ENCODE peak calls at places on chromosomes 5 and 9, in seven cellular contexts. One of them, this sample, is unnamed.

GRCh38 chr9:7479300-7479699 is 320.3 kb downstream of the DMAC1 start:
- DNase-seq in right cardiac atrium: no peak
- DNase-seq in tibial artery: no peak
- DNase-seq in spleen: no peak
- DNase-seq in tibial nerve: no peak
- DNase-seq in dorsolateral prefrontal cortex: no peak
- DNase-seq in brain microvascular endothelial cell: no peak
- DNase-seq in this sample: no peak

GRCh38 chr5:167570431-167570830 is 721.0 kb upstream of the WWC1 start:
- DNase-seq in right cardiac atrium: no peak
- DNase-seq in brain microvascular endothelial cell: no peak
- DNase-seq in spleen: no peak
- DNase-seq in tibial nerve: no peak
- DNase-seq in tibial artery: no peak
- DNase-seq in dorsolateral prefrontal cortex: no peak
- DNase-seq in this sample: no peak

GRCh38 chr9:136644343-136644592 is 18.4 kb upstream of the EGFL7 start:
- DNase-seq in spleen: no peak
- DNase-seq in tibial nerve: no peak
- DNase-seq in right cardiac atrium: peak; percentile 97
- DNase-seq in brain microvascular endothelial cell: no peak
- DNase-seq in tibial artery: peak; percentile 87
- DNase-seq in dorsolateral prefrontal cortex: no peak
- DNase-seq in this sample: peak; percentile 91

GRCh38 chr9:132408521-132408920 is 1.5 kb upstream of the CFAP77 start:
- DNase-seq in spleen: no peak
- DNase-seq in dorsolateral prefrontal cortex: no peak
- DNase-seq in right cardiac atrium: peak; percentile 80
- DNase-seq in brain microvascular endothelial cell: no peak
- DNase-seq in tibial nerve: no peak
- DNase-seq in tibial artery: no peak
- DNase-seq in this sample: no peak

GRCh38 chr5:96219580-96220281 is 213.3 kb downstream of the PCSK1 start:
- DNase-seq in tibial artery: no peak
- DNase-seq in spleen: no peak
- DNase-seq in tibial nerve: no peak
- DNase-seq in brain microvascular endothelial cell: peak; percentile 74
- DNase-seq in right cardiac atrium: no peak
- DNase-seq in dorsolateral prefrontal cortex: no peak
- DNase-seq in this sample: peak; percentile 78

GRCh38 chr5:35477321-35477720 is 140.3 kb upstream of the SPEF2 start:
- DNase-seq in right cardiac atrium: no peak
- DNase-seq in dorsolateral prefrontal cortex: no peak
- DNase-seq in spleen: no peak
- DNase-seq in tibial artery: no peak
- DNase-seq in brain microvascular endothelial cell: no peak
- DNase-seq in tibial nerve: no peak
- DNase-seq in this sample: no peak

GRCh38 chr5:38208782-38209378 is 49.5 kb upstream of the EGFLAM start:
- DNase-seq in right cardiac atrium: no peak
- DNase-seq in tibial nerve: no peak
- DNase-seq in dorsolateral prefrontal cortex: no peak
- DNase-seq in spleen: no peak
- DNase-seq in brain microvascular endothelial cell: peak; percentile 52
- DNase-seq in tibial artery: no peak
- DNase-seq in this sample: peak; percentile 13

GRCh38 chr9:137161558-137162483 is 8.0 kb downstream of the LRRC26 start:
- DNase-seq in tibial artery: no peak
- DNase-seq in brain microvascular endothelial cell: no peak
- DNase-seq in right cardiac atrium: peak; percentile 41
- DNase-seq in tibial nerve: no peak
- DNase-seq in spleen: no peak
- DNase-seq in dorsolateral prefrontal cortex: no peak
- DNase-seq in this sample: no peak

GRCh38 chr9:118362123-118362522 is 657.9 kb downstream of the TLR4 start:
- DNase-seq in tibial artery: no peak
- DNase-seq in dorsolateral prefrontal cortex: no peak
- DNase-seq in brain microvascular endothelial cell: no peak
- DNase-seq in spleen: no peak
- DNase-seq in tibial nerve: no peak
- DNase-seq in right cardiac atrium: no peak
- DNase-seq in this sample: peak; percentile 24

GRCh38 chr5:56525117-56525516 is 290.2 kb upstream of the MAP3K1 start:
- DNase-seq in brain microvascular endothelial cell: peak; percentile 54
- DNase-seq in spleen: no peak
- DNase-seq in dorsolateral prefrontal cortex: no peak
- DNase-seq in right cardiac atrium: no peak
- DNase-seq in tibial nerve: no peak
- DNase-seq in tibial artery: no peak
- DNase-seq in this sample: peak; percentile 34

GRCh38 chr5:149932445-149933350 is 11.9 kb downstream of the PDE6A start:
- DNase-seq in tibial nerve: no peak
- DNase-seq in brain microvascular endothelial cell: no peak
- DNase-seq in dorsolateral prefrontal cortex: no peak
- DNase-seq in right cardiac atrium: peak; percentile 58
- DNase-seq in spleen: peak; percentile 77
- DNase-seq in tibial artery: no peak
- DNase-seq in this sample: peak; percentile 81

GRCh38 chr5:103582364-103582763 is 19.8 kb upstream of the NUDT12 start:
- DNase-seq in spleen: no peak
- DNase-seq in brain microvascular endothelial cell: peak; percentile 54
- DNase-seq in right cardiac atrium: no peak
- DNase-seq in dorsolateral prefrontal cortex: no peak
- DNase-seq in tibial nerve: no peak
- DNase-seq in tibial artery: no peak
- DNase-seq in this sample: peak; percentile 22

GRCh38 chr9:76818271-76818670 is 54.0 kb downstream of the PCA3 start:
- DNase-seq in tibial artery: peak; percentile 87
- DNase-seq in spleen: no peak
- DNase-seq in tibial nerve: no peak
- DNase-seq in right cardiac atrium: peak; percentile 75
- DNase-seq in dorsolateral prefrontal cortex: peak; percentile 90
- DNase-seq in brain microvascular endothelial cell: peak; percentile 99
- DNase-seq in this sample: peak; percentile 92

GRCh38 chr9:95273369-95274051 is 44.0 kb downstream of the FANCC start:
- DNase-seq in spleen: no peak
- DNase-seq in tibial nerve: no peak
- DNase-seq in dorsolateral prefrontal cortex: no peak
- DNase-seq in brain microvascular endothelial cell: no peak
- DNase-seq in tibial artery: no peak
- DNase-seq in right cardiac atrium: no peak
- DNase-seq in this sample: no peak

GRCh38 chr5:170746952-170747340 is 36.6 kb upstream of the GABRP start:
- DNase-seq in tibial artery: no peak
- DNase-seq in brain microvascular endothelial cell: no peak
- DNase-seq in dorsolateral prefrontal cortex: no peak
- DNase-seq in right cardiac atrium: no peak
- DNase-seq in tibial nerve: no peak
- DNase-seq in spleen: no peak
- DNase-seq in this sample: no peak

GRCh38 chr5:119301210-119301609 is 54.6 kb upstream of the TNFAIP8 start:
- DNase-seq in dorsolateral prefrontal cortex: no peak
- DNase-seq in brain microvascular endothelial cell: no peak
- DNase-seq in tibial artery: no peak
- DNase-seq in tibial nerve: no peak
- DNase-seq in spleen: no peak
- DNase-seq in right cardiac atrium: no peak
- DNase-seq in this sample: no peak

DNA sequence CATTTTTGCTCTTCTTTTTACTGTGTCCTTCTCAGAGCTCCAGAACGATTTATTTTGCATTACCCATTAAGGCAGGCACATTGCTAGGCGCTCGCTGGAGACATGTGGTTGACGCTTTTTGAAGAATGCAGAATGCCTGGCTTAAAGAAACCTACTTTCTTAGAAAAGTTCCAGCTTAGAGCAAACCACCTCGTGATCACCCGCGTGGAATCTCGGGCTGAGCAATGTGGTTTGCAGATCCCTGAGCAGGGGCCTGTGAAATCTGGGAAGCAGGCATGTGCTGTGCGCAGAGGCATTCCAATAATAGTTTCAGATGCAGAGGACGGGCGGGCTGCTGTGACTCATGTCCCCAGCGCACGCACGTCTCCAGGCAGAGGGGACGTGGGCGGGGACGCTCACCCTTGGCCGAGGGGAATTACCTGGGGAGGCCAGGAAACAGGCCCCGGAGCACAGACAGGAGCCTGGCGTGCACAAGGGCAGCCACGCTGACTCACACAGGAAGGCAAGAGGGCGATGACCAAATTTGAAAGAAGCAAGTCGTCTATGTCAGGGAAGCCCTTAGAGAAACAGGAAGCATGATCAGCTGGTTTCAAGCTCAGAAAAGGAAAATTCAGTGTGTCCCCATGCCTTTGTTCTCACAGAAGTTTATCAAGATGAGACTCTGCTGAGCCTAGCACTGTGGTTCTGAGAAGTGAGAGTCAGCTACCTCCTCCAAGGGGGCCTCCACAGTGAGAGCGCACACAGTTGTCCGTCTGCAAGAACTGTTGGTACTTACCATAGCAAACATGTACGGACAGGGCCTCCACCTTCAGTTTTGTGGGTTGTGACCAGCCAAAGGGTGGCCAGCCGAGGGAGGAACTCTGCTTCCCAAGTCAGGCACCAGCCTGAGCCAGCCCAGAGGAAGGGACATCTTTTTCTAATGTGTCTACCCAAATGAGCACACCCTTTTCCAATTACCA is 218.6 kb downstream of the PIK3R1 start:
- DNase-seq in right cardiac atrium: peak; percentile 90
- DNase-seq in spleen: peak; percentile 95
- DNase-seq in tibial nerve: peak; percentile 54
- DNase-seq in brain microvascular endothelial cell: peak; percentile 97
- DNase-seq in tibial artery: peak; percentile 86
- DNase-seq in dorsolateral prefrontal cortex: peak; percentile 87
- DNase-seq in this sample: peak; percentile 94
- H3K4me3 ChIP-seq in right cardiac atrium: no peak overlapping the region
- H3K4me3 ChIP-seq in spleen: no peak overlapping the region
- H3K4me3 ChIP-seq in tibial nerve: no peak overlapping the region
- H3K4me3 ChIP-seq in brain microvascular endothelial cell: no peak overlapping the region
- H3K4me3 ChIP-seq in tibial artery: no peak overlapping the region
- H3K4me3 ChIP-seq in dorsolateral prefrontal cortex: no peak overlapping the region
- H3K4me3 ChIP-seq in this sample: no peak overlapping the region

DNA sequence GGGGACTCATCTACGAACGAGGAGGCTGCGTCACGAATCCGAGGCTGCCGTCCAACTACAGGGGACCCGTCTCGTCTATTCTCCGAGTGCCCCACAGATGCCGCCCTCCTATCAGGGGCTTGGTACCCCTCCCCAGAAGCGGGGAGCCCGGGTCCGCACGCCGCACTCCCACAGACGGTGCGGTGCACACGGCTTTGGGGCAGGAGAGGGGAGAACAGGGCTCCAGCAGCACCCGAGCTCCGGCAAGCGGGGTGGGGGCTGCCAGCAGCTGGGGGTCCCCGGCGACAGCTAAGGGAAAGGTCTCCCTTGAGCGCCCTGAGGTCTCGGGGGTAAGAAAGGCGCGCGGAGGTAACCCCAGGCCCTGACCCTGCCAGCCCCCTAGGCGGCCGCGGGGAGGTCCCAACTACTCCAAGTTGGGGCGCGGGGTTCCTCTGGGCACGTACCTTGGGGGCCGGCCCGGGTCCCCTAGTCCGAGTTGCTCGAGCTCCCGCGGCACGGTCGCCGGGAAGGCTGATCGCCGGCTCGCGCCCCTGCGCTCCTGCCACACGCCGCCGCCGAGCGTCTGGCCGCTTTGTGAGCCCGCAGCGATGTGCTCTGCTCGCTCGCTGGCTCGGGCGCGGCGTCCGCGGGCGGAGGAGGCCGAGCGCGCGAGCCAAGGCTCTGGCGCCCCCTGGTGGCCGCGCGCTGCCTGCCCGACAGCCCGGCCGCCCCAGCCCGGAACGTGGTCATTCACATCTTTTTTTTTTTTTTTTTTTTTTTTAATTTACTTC is at the start of gene SPOCK1:
- DNase-seq in tibial nerve: peak; percentile 62
- DNase-seq in tibial artery: peak; percentile 60
- DNase-seq in dorsolateral prefrontal cortex: peak; percentile 82
- DNase-seq in brain microvascular endothelial cell: peak; percentile 47
- DNase-seq in right cardiac atrium: peak; percentile 94
- DNase-seq in spleen: peak; percentile 87
- DNase-seq in this sample: peak; percentile 84
- H3K27me3 ChIP-seq in tibial nerve: peaks cover 14% of the 10 kb centered on the region
- H3K27me3 ChIP-seq in tibial artery: no peaks in the 10 kb centered on the region
- H3K27me3 ChIP-seq in dorsolateral prefrontal cortex: no peaks in the 10 kb centered on the region
- H3K27me3 ChIP-seq in brain microvascular endothelial cell: peaks cover 9% of the 10 kb centered on the region
- H3K27me3 ChIP-seq in right cardiac atrium: no peaks in the 10 kb centered on the region
- H3K27me3 ChIP-seq in spleen: peaks cover 58% of the 10 kb centered on the region
- H3K27me3 ChIP-seq in this sample: no peaks in the 10 kb centered on the region

DNA sequence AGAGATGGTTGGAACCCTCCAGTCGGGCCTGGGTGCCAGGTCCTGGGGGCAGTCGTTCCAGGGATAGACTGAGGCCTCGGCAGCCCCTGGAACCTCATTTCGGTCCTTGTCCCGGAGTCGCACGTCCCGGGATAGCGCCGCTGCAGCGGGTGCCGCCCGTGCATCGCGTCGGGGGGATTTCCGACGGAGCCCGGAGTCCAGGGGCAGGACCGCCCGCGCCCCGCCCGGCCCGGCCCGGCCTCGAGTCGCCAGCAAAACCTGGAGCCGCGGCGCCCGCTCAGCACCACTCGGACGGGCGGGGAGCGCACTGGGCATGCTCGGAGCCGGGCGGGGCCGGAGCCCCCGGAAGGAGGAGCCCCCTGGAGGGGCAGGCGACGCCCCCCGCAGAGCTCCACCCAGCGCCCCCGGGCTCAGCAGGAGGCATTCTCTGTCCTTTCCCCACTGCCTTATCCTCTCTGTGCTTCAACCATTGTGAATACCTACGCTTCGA is 1.6 kb upstream of the PTPN3 start:
- DNase-seq in brain microvascular endothelial cell: no peak
- DNase-seq in spleen: no peak
- DNase-seq in tibial artery: peak; percentile 46
- DNase-seq in dorsolateral prefrontal cortex: peak; percentile 52
- DNase-seq in tibial nerve: no peak
- DNase-seq in right cardiac atrium: peak; percentile 88
- DNase-seq in this sample: peak; percentile 73
- H3K4me3 ChIP-seq in brain microvascular endothelial cell: peak overlapping the region; percentile 36
- H3K4me3 ChIP-seq in spleen: peak overlapping the region; percentile 15
- H3K4me3 ChIP-seq in tibial artery: peak overlapping the region; percentile 65
- H3K4me3 ChIP-seq in dorsolateral prefrontal cortex: peak overlapping the region; percentile 44
- H3K4me3 ChIP-seq in tibial nerve: peak overlapping the region; percentile 6
- H3K4me3 ChIP-seq in right cardiac atrium: peak overlapping the region; percentile 23
- H3K4me3 ChIP-seq in this sample: peak overlapping the region; percentile 33

DNA sequence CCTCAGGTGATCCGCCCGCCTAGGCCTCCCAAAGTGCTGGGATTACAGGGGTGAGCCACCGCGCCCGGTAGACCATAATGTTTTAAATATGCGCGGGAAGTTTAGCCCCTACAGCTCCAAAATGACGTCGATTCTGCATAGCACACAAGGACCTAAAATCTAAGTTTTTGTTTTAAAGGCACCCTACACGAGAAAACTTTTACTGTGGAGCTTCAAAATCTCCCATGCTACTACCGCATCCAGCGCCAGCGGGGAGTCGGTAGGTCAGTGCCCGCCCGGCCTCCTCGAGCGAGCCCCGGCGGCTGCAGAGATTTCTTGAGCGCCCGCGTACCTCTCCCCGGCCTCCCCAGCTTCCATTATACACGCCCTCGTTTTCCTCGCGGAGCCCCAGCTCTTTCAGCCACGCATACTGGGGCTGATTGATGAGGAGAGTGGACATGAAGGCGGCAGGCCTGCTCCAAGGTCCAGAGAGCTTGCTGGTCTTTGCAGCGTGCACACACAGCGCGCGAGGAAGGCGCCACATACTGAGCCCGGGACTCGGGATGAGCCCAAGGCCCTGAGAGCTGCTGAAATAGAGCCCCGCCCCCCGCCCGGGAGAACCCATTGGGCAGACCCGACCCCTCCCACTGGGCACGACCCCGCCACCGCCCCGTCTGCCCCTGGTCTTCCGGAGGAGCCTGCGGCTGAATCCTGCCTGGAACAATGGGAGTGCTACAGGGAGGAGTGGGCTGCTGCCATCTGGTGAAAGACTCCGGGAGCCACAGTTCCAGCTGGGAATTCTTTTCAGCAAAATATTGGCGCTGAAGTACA is at the start of gene ALDH7A1:
- DNase-seq in tibial artery: peak; percentile 92
- DNase-seq in dorsolateral prefrontal cortex: peak; percentile 87
- DNase-seq in tibial nerve: peak; percentile 83
- DNase-seq in right cardiac atrium: peak; percentile 97
- DNase-seq in spleen: peak; percentile 87
- DNase-seq in brain microvascular endothelial cell: peak; percentile 84
- DNase-seq in this sample: peak; percentile 99
- H3K27me3 ChIP-seq in tibial artery: no peaks in the 10 kb centered on the region
- H3K27me3 ChIP-seq in dorsolateral prefrontal cortex: no peaks in the 10 kb centered on the region
- H3K27me3 ChIP-seq in tibial nerve: no peaks in the 10 kb centered on the region
- H3K27me3 ChIP-seq in right cardiac atrium: no peaks in the 10 kb centered on the region
- H3K27me3 ChIP-seq in spleen: peaks cover 19% of the 10 kb centered on the region
- H3K27me3 ChIP-seq in brain microvascular endothelial cell: no peaks in the 10 kb centered on the region
- H3K27me3 ChIP-seq in this sample: no peaks in the 10 kb centered on the region